ENCODE peak calls at places on chromosomes 1 and 21, in eight cellular contexts. U is SK-N-SH; G is heart right ventricle; H is CD8-positive, alpha-beta memory T cell; S is right cardiac atrium; Z is A673; N is stomach; K is left ventricle myocardium inferior. C is an unnamed sample.

GRCh38 chr1:218751208-218751948 is 406.2 kb downstream of the TGFB2 start:
- DNase-seq in U (no peak), G (no peak), H (no peak), S (no peak), Z (no peak), N (no peak), K (no peak), C (no peak)

GRCh38 chr1:213507472-213508223 is 456.6 kb downstream of the RPS6KC1 start:
- DNase-seq in U (no peak), G (no peak), H (no peak), S (no peak), Z (no peak), N (no peak), K (no peak), C (no peak)

GRCh38 chr1:173554541-173555250 is 48.2 kb downstream of the SLC9C2 start:
- DNase-seq in U (no peak), G (no peak), H (no peak), S (no peak), Z (no peak), N (no peak), K (no peak), C (no peak)

GRCh38 chr1:8986814-8987190 is 39.4 kb downstream of the SLC2A7 start:
- DNase-seq in U (no peak), G (no peak), H (peak), S (no peak), Z (no peak), N (no peak), K (no peak), C (no peak)

GRCh38 chr1:172870901-172871606 is 179.7 kb downstream of the TNFSF18 start:
- DNase-seq in U (no peak), G (no peak), H (no peak), S (no peak), Z (no peak), N (no peak), K (no peak), C (peak)

GRCh38 chr1:228372183-228373003 is 34.2 kb downstream of the TRIM11 start:
- DNase-seq in U (no peak), G (no peak), H (no peak), S (peak), Z (no peak), N (no peak), K (peak), C (peak)

GRCh38 chr1:162292422-162292849 is 84.2 kb downstream of the SPATA46 start:
- DNase-seq in U (no peak), G (no peak), H (no peak), S (no peak), Z (peak), N (no peak), K (no peak), C (no peak)

GRCh38 chr1:118979754-118980270 is 8.3 kb downstream of the TBX15 start:
- DNase-seq in U (peak), G (no peak), H (no peak), S (no peak), Z (no peak), N (no peak), K (no peak), C (no peak)

GRCh38 chr21:41217656-41218380 is 49.9 kb downstream of the BACE2 start:
- DNase-seq in U (no peak), G (peak), H (no peak), S (peak), Z (no peak), N (no peak), K (peak), C (peak)

GRCh38 chr21:15624646-15625045 is 105.1 kb upstream of the USP25 start:
- DNase-seq in U (no peak), G (no peak), H (no peak), S (no peak), Z (no peak), N (no peak), K (no peak), C (no peak)

GRCh38 chr1:238681021-238681420 is 705.3 kb upstream of the CHRM3 start:
- DNase-seq in U (no peak), G (no peak), H (no peak), S (no peak), Z (no peak), N (no peak), K (no peak), C (no peak)

GRCh38 chr1:231382426-231382825 is 39.7 kb downstream of the EGLN1 start:
- DNase-seq in U (no peak), G (no peak), H (no peak), S (no peak), Z (no peak), N (no peak), K (no peak), C (no peak)

GRCh38 chr1:156118175-156118868 is 3.8 kb downstream of the LMNA start:
- DNase-seq in U (no peak), G (peak), H (no peak), S (peak), Z (no peak), N (peak), K (peak), C (peak)

GRCh38 chr1:232629250-232630046 is 485 bp downstream of the SIPA1L2 start:
- DNase-seq in U (peak), G (peak), H (peak), S (peak), Z (peak), N (no peak), K (peak), C (peak)

GRCh38 chr1:101162736-101163405 is 73.9 kb upstream of the S1PR1 start:
- DNase-seq in U (no peak), G (no peak), H (no peak), S (no peak), Z (no peak), N (no peak), K (no peak), C (no peak)

GRCh38 chr1:22889213-22889827 is 83.3 kb downstream of the LACTBL1 start:
- DNase-seq in U (peak), G (no peak), H (no peak), S (no peak), Z (peak), N (no peak), K (no peak), C (peak)

GRCh38 chr1:241460098-241460873 is 59.3 kb downstream of the FH start:
- DNase-seq in U (no peak), G (no peak), H (no peak), S (no peak), Z (no peak), N (no peak), K (no peak), C (no peak)

GRCh38 chr1:151032164-151032563 is 4.2 kb upstream of the BNIPL start:
- DNase-seq in U (no peak), G (no peak), H (no peak), S (no peak), Z (no peak), N (no peak), K (no peak), C (no peak)

GRCh38 chr1:98049370-98050115 is 128.7 kb upstream of the DPYD start:
- DNase-seq in U (peak), G (no peak), H (no peak), S (no peak), Z (peak), N (peak), K (no peak), C (no peak)

GRCh38 chr1:156371553-156372264 is 2.7 kb downstream of the RHBG start:
- DNase-seq in U (no peak), G (no peak), H (no peak), S (peak), Z (no peak), N (no peak), K (peak), C (peak)

GRCh38 chr21:46065215-46065992 is 32.5 kb upstream of the COL6A2 start:
- DNase-seq in U (no peak), G (peak), H (peak), S (peak), Z (no peak), N (no peak), K (peak), C (no peak)

GRCh38 chr1:159279754-159280153 is 22.4 kb upstream of the FCER1A start:
- DNase-seq in U (no peak), G (no peak), H (no peak), S (no peak), Z (no peak), N (no peak), K (no peak), C (no peak)

GRCh38 chr1:214660900-214661299 is 57.9 kb downstream of the CENPF start:
- DNase-seq in U (no peak), G (no peak), H (no peak), S (peak), Z (peak), N (peak), K (no peak), C (no peak)

DNA sequence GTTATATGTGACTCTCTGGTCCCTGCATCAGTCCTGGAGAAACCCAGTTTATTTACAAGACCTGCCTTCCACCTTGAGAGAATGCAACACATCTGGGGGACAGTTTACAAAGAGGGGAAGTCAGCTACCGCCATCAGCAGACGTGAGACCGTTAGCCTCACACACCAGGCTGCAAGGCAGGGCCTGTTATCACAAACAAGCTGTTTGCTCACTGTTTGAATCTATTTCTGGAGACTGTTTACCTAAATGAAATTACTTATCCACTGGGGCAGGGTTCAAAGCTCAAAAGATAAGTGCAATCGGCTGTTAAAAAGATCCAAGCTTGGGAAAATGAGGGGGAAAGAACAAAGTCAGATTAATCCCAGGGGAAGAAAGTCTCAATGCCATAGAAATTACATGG is 134.4 kb downstream of the ZNF281 start:
- DNase-seq in U (no peak), G (no peak), H (no peak), S (no peak), Z (no peak), N (no peak), K (no peak), C (peak)
- H3K4me3 ChIP-seq in U (no peak), G (no peak), H (no peak), S (no peak), Z (no peak), N (no peak), K (no peak), C (no peak)

GRCh38 chr1:66333463-66334232 is 200.3 kb upstream of the SGIP1 start:
- DNase-seq in U (no peak), G (peak), H (peak), S (peak), Z (peak), N (no peak), K (peak), C (no peak)
- H3K4me3 ChIP-seq in U (no peak), G (peak), H (peak), S (peak), Z (peak), N (peak), K (peak), C (peak)

GRCh38 chr1:230196077-230196476 is 129.0 kb downstream of the GALNT2 start:
- DNase-seq in U (no peak), G (no peak), H (no peak), S (no peak), Z (no peak), N (peak), K (no peak), C (no peak)
- H3K4me3 ChIP-seq in U (no peak), G (no peak), H (no peak), S (no peak), Z (no peak), N (no peak), K (no peak), C (no peak)

GRCh38 chr1:198929111-198929604 is 290.3 kb downstream of the PTPRC start:
- DNase-seq in U (no peak), G (no peak), H (no peak), S (no peak), Z (no peak), N (no peak), K (no peak), C (no peak)
- H3K4me3 ChIP-seq in U (no peak), G (peak), H (no peak), S (no peak), Z (peak), N (no peak), K (peak), C (no peak)

GRCh38 chr1:202223110-202223834 is 29.7 kb downstream of the LGR6 start:
- DNase-seq in U (no peak), G (no peak), H (no peak), S (no peak), Z (no peak), N (no peak), K (no peak), C (no peak)
- H3K4me3 ChIP-seq in U (no peak), G (no peak), H (no peak), S (no peak), Z (no peak), N (no peak), K (no peak), C (no peak)

DNA sequence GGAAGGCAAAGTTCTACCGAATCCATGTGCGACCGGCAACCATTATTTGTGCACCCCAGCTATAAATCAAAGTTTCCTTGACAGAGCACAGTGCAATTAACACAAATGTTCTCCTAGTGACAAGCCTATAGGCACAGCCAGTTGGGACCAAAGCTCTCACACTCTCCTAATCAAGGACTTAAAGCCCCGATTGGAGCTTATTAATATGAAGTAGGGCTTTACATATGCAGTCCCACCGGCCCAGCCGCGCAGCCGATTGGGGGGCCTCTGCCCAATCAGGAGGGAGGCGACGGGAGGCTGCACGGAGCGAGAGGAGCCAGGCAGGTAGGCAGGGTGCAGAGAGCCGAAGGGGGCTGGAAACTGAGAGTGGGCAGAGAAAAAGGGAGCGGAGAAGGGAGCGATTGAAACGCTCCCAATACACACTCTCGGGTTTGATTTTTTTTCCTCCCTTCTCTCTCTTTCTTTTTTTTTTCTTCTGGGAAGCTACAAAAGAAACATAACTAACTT is at the start of gene ESRRG:
- DNase-seq in U (peak), G (peak), H (no peak), S (peak), Z (peak), N (peak), K (peak), C (peak)
- H3K4me3 ChIP-seq in U (peak), G (peak), H (no peak), S (peak), Z (no peak), N (peak), K (peak), C (peak)

DNA sequence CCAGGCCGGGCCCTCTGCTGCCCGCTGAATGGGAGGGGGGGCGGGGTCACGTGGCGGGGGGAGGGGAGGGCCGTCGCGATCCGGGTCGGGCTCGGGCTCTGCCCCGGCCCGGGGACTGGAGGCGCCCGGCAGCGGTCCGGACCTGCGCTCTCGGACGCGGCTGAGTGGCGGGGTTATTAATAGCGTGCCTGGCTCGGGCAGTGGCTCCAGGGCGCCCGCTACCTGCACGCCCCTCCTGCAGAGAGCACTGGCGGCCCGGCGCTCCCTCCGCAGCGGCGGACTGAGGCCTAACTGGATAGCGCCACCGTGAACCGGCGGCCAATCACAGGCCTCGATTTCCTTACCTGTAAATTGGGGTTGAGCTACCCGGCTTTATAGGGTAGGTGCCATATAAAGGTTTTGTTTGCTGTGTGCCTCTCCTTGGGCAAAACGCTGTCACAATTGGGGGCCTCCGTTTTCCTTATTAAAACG is 28.0 kb downstream of the AHDC1 start:
- DNase-seq in U (peak), G (peak), H (no peak), S (peak), Z (no peak), N (peak), K (peak), C (peak)
- H3K4me3 ChIP-seq in U (peak), G (peak), H (no peak), S (peak), Z (peak), N (peak), K (peak), C (no peak)

DNA sequence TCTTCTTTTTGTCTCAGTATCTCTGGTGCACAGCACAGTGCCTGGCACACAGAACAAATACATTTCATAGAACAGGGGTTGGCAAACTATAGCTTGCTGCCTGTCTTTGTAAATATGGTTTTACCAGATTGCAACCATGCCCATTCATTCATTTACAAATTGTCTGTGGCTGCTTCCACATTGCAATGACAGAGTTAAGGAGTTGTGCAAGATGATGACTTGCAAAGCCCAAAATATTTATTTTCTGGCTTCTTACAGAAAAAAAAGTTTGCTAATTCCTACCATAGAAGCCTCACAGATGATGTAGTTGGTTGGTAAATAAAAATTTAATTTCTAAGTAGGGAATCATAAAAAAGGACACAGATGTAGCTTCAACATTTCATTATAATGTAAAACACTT is 11.2 kb upstream of the HMGB4 start:
- DNase-seq in U (no peak), G (no peak), H (no peak), S (no peak), Z (no peak), N (no peak), K (no peak), C (no peak)
- H3K4me3 ChIP-seq in U (no peak), G (no peak), H (no peak), S (no peak), Z (no peak), N (no peak), K (no peak), C (no peak)